ENCODE peak calls at places on chromosomes 3 and 15, in nine cellular contexts. One of them, this sample, is unnamed.

GRCh38 chr15:98744506-98744905 is 96.2 kb downstream of the IGF1R start:
- DNase-seq in effector memory CD4-positive, alpha-beta T cell: no peak
- DNase-seq in aorta: no peak
- DNase-seq in colonic mucosa: no peak
- DNase-seq in left ventricle myocardium inferior: no peak
- DNase-seq in heart right ventricle: no peak
- DNase-seq in neural progenitor cell: no peak
- DNase-seq in spleen: no peak
- DNase-seq in DND-41: no peak
- DNase-seq in this sample: no peak

GRCh38 chr15:72515591-72516389 is 41.7 kb downstream of the ARIH1 start:
- DNase-seq in DND-41: no peak
- DNase-seq in heart right ventricle: no peak
- DNase-seq in effector memory CD4-positive, alpha-beta T cell: no peak
- DNase-seq in left ventricle myocardium inferior: no peak
- DNase-seq in spleen: no peak
- DNase-seq in colonic mucosa: no peak
- DNase-seq in aorta: no peak
- DNase-seq in neural progenitor cell: no peak
- DNase-seq in this sample: no peak

GRCh38 chr15:56736308-56736707 is 3.0 kb upstream of the ZNF280D start:
- DNase-seq in left ventricle myocardium inferior: no peak
- DNase-seq in neural progenitor cell: no peak
- DNase-seq in effector memory CD4-positive, alpha-beta T cell: no peak
- DNase-seq in heart right ventricle: no peak
- DNase-seq in colonic mucosa: no peak
- DNase-seq in DND-41: no peak
- DNase-seq in spleen: no peak
- DNase-seq in aorta: no peak
- DNase-seq in this sample: no peak

GRCh38 chr3:187101184-187102072 is 37.9 kb downstream of the RPL39L start:
- DNase-seq in aorta: peak
- DNase-seq in colonic mucosa: peak
- DNase-seq in heart right ventricle: peak
- DNase-seq in left ventricle myocardium inferior: peak
- DNase-seq in DND-41: peak
- DNase-seq in spleen: peak
- DNase-seq in neural progenitor cell: no peak
- DNase-seq in effector memory CD4-positive, alpha-beta T cell: peak
- DNase-seq in this sample: peak

GRCh38 chr3:82354181-82354696 is 592.8 kb upstream of the GBE1 start:
- DNase-seq in colonic mucosa: no peak
- DNase-seq in effector memory CD4-positive, alpha-beta T cell: no peak
- DNase-seq in heart right ventricle: peak
- DNase-seq in left ventricle myocardium inferior: no peak
- DNase-seq in aorta: no peak
- DNase-seq in DND-41: no peak
- DNase-seq in neural progenitor cell: no peak
- DNase-seq in spleen: no peak
- DNase-seq in this sample: no peak

GRCh38 chr15:83670628-83671027 is 16.7 kb downstream of the ADAMTSL3 start:
- DNase-seq in left ventricle myocardium inferior: no peak
- DNase-seq in neural progenitor cell: no peak
- DNase-seq in colonic mucosa: no peak
- DNase-seq in aorta: no peak
- DNase-seq in spleen: no peak
- DNase-seq in heart right ventricle: no peak
- DNase-seq in DND-41: no peak
- DNase-seq in effector memory CD4-positive, alpha-beta T cell: no peak
- DNase-seq in this sample: no peak

GRCh38 chr3:49802719-49803463 is at the start of gene INKA1:
- DNase-seq in DND-41: peak
- DNase-seq in effector memory CD4-positive, alpha-beta T cell: peak
- DNase-seq in spleen: peak
- DNase-seq in aorta: peak
- DNase-seq in colonic mucosa: peak
- DNase-seq in left ventricle myocardium inferior: peak
- DNase-seq in heart right ventricle: peak
- DNase-seq in neural progenitor cell: peak
- DNase-seq in this sample: no peak

GRCh38 chr3:171804618-171805389 is 5.5 kb downstream of the PLD1 start:
- DNase-seq in left ventricle myocardium inferior: no peak
- DNase-seq in aorta: no peak
- DNase-seq in heart right ventricle: peak
- DNase-seq in DND-41: no peak
- DNase-seq in effector memory CD4-positive, alpha-beta T cell: no peak
- DNase-seq in spleen: no peak
- DNase-seq in colonic mucosa: no peak
- DNase-seq in neural progenitor cell: no peak
- DNase-seq in this sample: no peak

GRCh38 chr3:58646503-58646902 is 20.1 kb downstream of the FAM3D start:
- DNase-seq in effector memory CD4-positive, alpha-beta T cell: no peak
- DNase-seq in colonic mucosa: no peak
- DNase-seq in DND-41: no peak
- DNase-seq in neural progenitor cell: no peak
- DNase-seq in spleen: no peak
- DNase-seq in aorta: no peak
- DNase-seq in heart right ventricle: no peak
- DNase-seq in left ventricle myocardium inferior: no peak
- DNase-seq in this sample: no peak

GRCh38 chr3:29440321-29441019 is 159.6 kb downstream of the RBMS3 start:
- DNase-seq in left ventricle myocardium inferior: no peak
- DNase-seq in colonic mucosa: peak
- DNase-seq in DND-41: no peak
- DNase-seq in spleen: no peak
- DNase-seq in aorta: no peak
- DNase-seq in effector memory CD4-positive, alpha-beta T cell: no peak
- DNase-seq in neural progenitor cell: peak
- DNase-seq in heart right ventricle: no peak
- DNase-seq in this sample: no peak

GRCh38 chr15:59406446-59406845 is 31.5 kb upstream of the FAM81A start:
- DNase-seq in effector memory CD4-positive, alpha-beta T cell: no peak
- DNase-seq in DND-41: no peak
- DNase-seq in neural progenitor cell: no peak
- DNase-seq in heart right ventricle: no peak
- DNase-seq in colonic mucosa: no peak
- DNase-seq in aorta: no peak
- DNase-seq in spleen: no peak
- DNase-seq in left ventricle myocardium inferior: no peak
- DNase-seq in this sample: no peak

GRCh38 chr3:100073555-100074307 is 40.6 kb downstream of the FILIP1L start:
- DNase-seq in aorta: no peak
- DNase-seq in DND-41: peak
- DNase-seq in effector memory CD4-positive, alpha-beta T cell: no peak
- DNase-seq in neural progenitor cell: peak
- DNase-seq in colonic mucosa: no peak
- DNase-seq in left ventricle myocardium inferior: peak
- DNase-seq in heart right ventricle: peak
- DNase-seq in spleen: no peak
- DNase-seq in this sample: peak

GRCh38 chr3:49173792-49174170 is 2.4 kb downstream of the KLHDC8B start:
- DNase-seq in spleen: no peak
- DNase-seq in effector memory CD4-positive, alpha-beta T cell: no peak
- DNase-seq in heart right ventricle: peak
- DNase-seq in colonic mucosa: no peak
- DNase-seq in aorta: no peak
- DNase-seq in neural progenitor cell: peak
- DNase-seq in left ventricle myocardium inferior: peak
- DNase-seq in DND-41: no peak
- DNase-seq in this sample: no peak

GRCh38 chr3:139020868-139021234 is at the start of gene PRR23B:
- DNase-seq in spleen: no peak
- DNase-seq in left ventricle myocardium inferior: no peak
- DNase-seq in aorta: no peak
- DNase-seq in colonic mucosa: no peak
- DNase-seq in neural progenitor cell: no peak
- DNase-seq in effector memory CD4-positive, alpha-beta T cell: no peak
- DNase-seq in DND-41: no peak
- DNase-seq in heart right ventricle: no peak
- DNase-seq in this sample: no peak
- H3K4me3 ChIP-seq in spleen: no peak
- H3K4me3 ChIP-seq in left ventricle myocardium inferior: no peak
- H3K4me3 ChIP-seq in aorta: no peak
- H3K4me3 ChIP-seq in colonic mucosa: no peak
- H3K4me3 ChIP-seq in neural progenitor cell: no peak
- H3K4me3 ChIP-seq in effector memory CD4-positive, alpha-beta T cell: no peak
- H3K4me3 ChIP-seq in DND-41: no peak
- H3K4me3 ChIP-seq in heart right ventricle: no peak
- H3K4me3 ChIP-seq in this sample: no peak

GRCh38 chr15:34114215-34114614 is 12.3 kb downstream of the PGBD4 start:
- DNase-seq in aorta: no peak
- DNase-seq in colonic mucosa: no peak
- DNase-seq in DND-41: no peak
- DNase-seq in heart right ventricle: no peak
- DNase-seq in spleen: no peak
- DNase-seq in left ventricle myocardium inferior: no peak
- DNase-seq in effector memory CD4-positive, alpha-beta T cell: no peak
- DNase-seq in neural progenitor cell: no peak
- DNase-seq in this sample: no peak

GRCh38 chr15:34106423-34106822 is 4.5 kb downstream of the PGBD4 start:
- DNase-seq in DND-41: no peak
- DNase-seq in spleen: no peak
- DNase-seq in aorta: no peak
- DNase-seq in heart right ventricle: no peak
- DNase-seq in neural progenitor cell: no peak
- DNase-seq in effector memory CD4-positive, alpha-beta T cell: no peak
- DNase-seq in left ventricle myocardium inferior: no peak
- DNase-seq in colonic mucosa: no peak
- DNase-seq in this sample: no peak

GRCh38 chr15:34114739-34115138 is 12.9 kb downstream of the PGBD4 start:
- DNase-seq in DND-41: no peak
- DNase-seq in neural progenitor cell: no peak
- DNase-seq in spleen: no peak
- DNase-seq in left ventricle myocardium inferior: no peak
- DNase-seq in heart right ventricle: no peak
- DNase-seq in aorta: no peak
- DNase-seq in colonic mucosa: no peak
- DNase-seq in effector memory CD4-positive, alpha-beta T cell: no peak
- DNase-seq in this sample: no peak

GRCh38 chr15:34107315-34107714 is 5.4 kb downstream of the PGBD4 start:
- DNase-seq in colonic mucosa: no peak
- DNase-seq in effector memory CD4-positive, alpha-beta T cell: no peak
- DNase-seq in left ventricle myocardium inferior: no peak
- DNase-seq in neural progenitor cell: no peak
- DNase-seq in aorta: no peak
- DNase-seq in heart right ventricle: no peak
- DNase-seq in spleen: no peak
- DNase-seq in DND-41: no peak
- DNase-seq in this sample: no peak

GRCh38 chr15:34109775-34110663 is 8.1 kb downstream of the PGBD4 start:
- DNase-seq in colonic mucosa: no peak
- DNase-seq in DND-41: no peak
- DNase-seq in neural progenitor cell: peak
- DNase-seq in effector memory CD4-positive, alpha-beta T cell: no peak
- DNase-seq in left ventricle myocardium inferior: no peak
- DNase-seq in spleen: no peak
- DNase-seq in heart right ventricle: no peak
- DNase-seq in aorta: no peak
- DNase-seq in this sample: peak
- H3K27ac ChIP-seq in colonic mucosa: no peak
- H3K27ac ChIP-seq in DND-41: no peak
- H3K27ac ChIP-seq in neural progenitor cell: no peak
- H3K27ac ChIP-seq in effector memory CD4-positive, alpha-beta T cell: no peak
- H3K27ac ChIP-seq in left ventricle myocardium inferior: no peak
- H3K27ac ChIP-seq in spleen: no peak
- H3K27ac ChIP-seq in heart right ventricle: no peak
- H3K27ac ChIP-seq in aorta: no peak
- H3K27ac ChIP-seq in this sample: no peak

GRCh38 chr3:142693294-142693853 is 30.5 kb upstream of the TRPC1 start:
- DNase-seq in DND-41: no peak
- DNase-seq in colonic mucosa: no peak
- DNase-seq in effector memory CD4-positive, alpha-beta T cell: no peak
- DNase-seq in neural progenitor cell: no peak
- DNase-seq in spleen: no peak
- DNase-seq in left ventricle myocardium inferior: no peak
- DNase-seq in heart right ventricle: no peak
- DNase-seq in aorta: no peak
- DNase-seq in this sample: no peak
- H3K4me3 ChIP-seq in DND-41: no peak
- H3K4me3 ChIP-seq in colonic mucosa: no peak
- H3K4me3 ChIP-seq in effector memory CD4-positive, alpha-beta T cell: no peak
- H3K4me3 ChIP-seq in neural progenitor cell: no peak
- H3K4me3 ChIP-seq in spleen: no peak
- H3K4me3 ChIP-seq in left ventricle myocardium inferior: no peak
- H3K4me3 ChIP-seq in heart right ventricle: no peak
- H3K4me3 ChIP-seq in aorta: no peak
- H3K4me3 ChIP-seq in this sample: no peak

GRCh38 chr15:55246567-55246966 is 43.0 kb downstream of the RAB27A start:
- DNase-seq in heart right ventricle: no peak
- DNase-seq in aorta: no peak
- DNase-seq in spleen: no peak
- DNase-seq in left ventricle myocardium inferior: no peak
- DNase-seq in DND-41: no peak
- DNase-seq in colonic mucosa: no peak
- DNase-seq in effector memory CD4-positive, alpha-beta T cell: no peak
- DNase-seq in neural progenitor cell: no peak
- DNase-seq in this sample: no peak
- H3K27ac ChIP-seq in heart right ventricle: no peak
- H3K27ac ChIP-seq in aorta: no peak
- H3K27ac ChIP-seq in spleen: no peak
- H3K27ac ChIP-seq in left ventricle myocardium inferior: no peak
- H3K27ac ChIP-seq in DND-41: no peak
- H3K27ac ChIP-seq in colonic mucosa: peak
- H3K27ac ChIP-seq in effector memory CD4-positive, alpha-beta T cell: no peak
- H3K27ac ChIP-seq in neural progenitor cell: no peak
- H3K27ac ChIP-seq in this sample: no peak

DNA sequence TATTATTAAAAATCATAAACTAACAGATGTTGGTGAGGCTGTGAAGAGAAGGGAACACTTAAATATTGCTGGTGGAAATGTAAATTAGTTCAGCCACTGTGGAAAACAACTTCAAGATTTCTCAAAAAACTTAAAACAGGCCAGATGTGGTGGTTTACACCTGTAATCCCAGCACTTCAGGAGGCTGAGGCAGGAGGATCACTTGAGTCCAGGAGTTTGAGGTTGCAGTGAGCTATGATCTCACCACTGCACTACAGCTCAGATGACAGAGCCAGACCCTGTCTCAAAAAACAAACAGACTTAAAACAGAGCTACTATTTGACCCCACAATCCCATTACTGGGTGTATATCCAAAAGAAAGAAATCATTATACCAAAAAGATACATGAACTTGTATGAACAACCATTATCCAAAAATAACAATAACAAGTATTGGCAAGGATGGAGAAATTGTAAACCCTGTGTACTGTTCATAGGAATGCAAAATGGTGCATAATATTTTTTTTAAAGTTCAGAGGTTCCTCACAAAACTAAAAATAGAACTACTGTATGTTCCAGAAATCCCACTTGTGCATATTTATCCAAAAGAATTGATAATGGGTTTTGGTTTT is 25.5 kb downstream of the ZNF148 start:
- DNase-seq in neural progenitor cell: no peak
- DNase-seq in colonic mucosa: no peak
- DNase-seq in heart right ventricle: no peak
- DNase-seq in spleen: no peak
- DNase-seq in effector memory CD4-positive, alpha-beta T cell: no peak
- DNase-seq in aorta: no peak
- DNase-seq in DND-41: no peak
- DNase-seq in left ventricle myocardium inferior: no peak
- DNase-seq in this sample: no peak
- H3K4me3 ChIP-seq in neural progenitor cell: no peak
- H3K4me3 ChIP-seq in colonic mucosa: no peak
- H3K4me3 ChIP-seq in heart right ventricle: no peak
- H3K4me3 ChIP-seq in spleen: no peak
- H3K4me3 ChIP-seq in effector memory CD4-positive, alpha-beta T cell: no peak
- H3K4me3 ChIP-seq in aorta: no peak
- H3K4me3 ChIP-seq in DND-41: no peak
- H3K4me3 ChIP-seq in left ventricle myocardium inferior: no peak
- H3K4me3 ChIP-seq in this sample: no peak